ENCODE peak calls at places on chromosomes 4 and X, in four cellular contexts. J, Q, R and B are unnamed samples.

GRCh38 chrX:15849555-15849954 is 5.1 kb downstream of the AP1S2 start:
- DNase-seq in J (no peak), Q (no peak), R (no peak), B (no peak)

GRCh38 chr4:109739547-109739946 is 9.7 kb upstream of the PLA2G12A start:
- DNase-seq in J (no peak), Q (no peak), R (no peak), B (no peak)

GRCh38 chr4:76950846-76951321 is 1.3 kb downstream of the SEPTIN11 start:
- DNase-seq in J (no peak), Q (no peak), R (no peak), B (peak; percentile 18)

GRCh38 chrX:78024349-78025108 is 55.1 kb upstream of the PGAM4 start:
- DNase-seq in J (no peak), Q (no peak), R (no peak), B (peak; percentile 53)

GRCh38 chrX:107505223-107505622 is 55.8 kb downstream of the FRMPD3 start:
- DNase-seq in J (no peak), Q (no peak), R (no peak), B (no peak)

GRCh38 chr4:127632420-127633403 is at the start of gene INTU:
- DNase-seq in J (peak; percentile 86), Q (no peak), R (peak; percentile 97), B (peak; percentile 45)

GRCh38 chr4:36638273-36638811 is 356.9 kb downstream of the DTHD1 start:
- DNase-seq in J (no peak), Q (no peak), R (no peak), B (no peak)

GRCh38 chr4:160202802-160203201 is 1099.9 kb downstream of the RAPGEF2 start:
- DNase-seq in J (no peak), Q (no peak), R (no peak), B (no peak)

GRCh38 chr4:106495498-106495897 is 126.9 kb upstream of the GIMD1 start:
- DNase-seq in J (peak; percentile 73), Q (no peak), R (no peak), B (no peak)

GRCh38 chr4:168028568-168028967 is 63.8 kb upstream of the ANXA10 start:
- DNase-seq in J (no peak), Q (no peak), R (no peak), B (no peak)
- TF ChIP-seq CTCF in J (peak; percentile 6), Q (no peak), R (no peak), B (no peak)

GRCh38 chrX:48600226-48600625 is 2.9 kb downstream of the WDR13 start:
- DNase-seq in J (no peak), Q (no peak), R (no peak), B (no peak)
- TF ChIP-seq CTCF in J (no peak), Q (no peak), R (no peak), B (no peak)

DNA sequence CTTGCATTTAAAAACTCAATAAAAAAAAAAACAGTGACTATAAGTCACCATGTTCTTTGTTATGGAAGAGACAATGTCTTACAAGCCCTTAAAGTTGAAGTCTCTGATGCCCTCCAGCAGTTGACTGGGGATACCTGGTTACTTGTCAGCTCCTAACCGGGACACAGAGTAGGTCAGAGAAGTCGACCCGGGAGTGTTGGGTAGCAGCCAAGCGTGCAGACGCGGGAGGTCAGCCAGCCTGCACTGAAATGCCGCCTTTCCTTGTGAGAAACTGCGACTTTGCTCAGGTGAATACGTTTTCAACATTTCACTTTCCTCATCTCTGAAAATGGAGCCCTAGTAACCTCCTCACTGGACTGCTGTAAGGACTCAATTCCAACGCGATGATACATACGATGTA is 81.8 kb downstream of the F11 start:
- DNase-seq in J (no peak), Q (no peak), R (no peak), B (no peak)
- TF ChIP-seq CTCF in J (no peak), Q (no peak), R (no peak), B (no peak)

GRCh38 chr4:102809190-102809589 is 18.2 kb downstream of the UBE2D3 start:
- DNase-seq in J (no peak), Q (no peak), R (no peak), B (no peak)
- TF ChIP-seq CTCF in J (no peak), Q (no peak), R (no peak), B (no peak)

GRCh38 chrX:7638053-7638452 is 204.9 kb upstream of the VCX start:
- DNase-seq in J (no peak), Q (no peak), R (no peak), B (no peak)
- TF ChIP-seq CTCF in J (no peak), Q (no peak), R (no peak), B (no peak)

DNA sequence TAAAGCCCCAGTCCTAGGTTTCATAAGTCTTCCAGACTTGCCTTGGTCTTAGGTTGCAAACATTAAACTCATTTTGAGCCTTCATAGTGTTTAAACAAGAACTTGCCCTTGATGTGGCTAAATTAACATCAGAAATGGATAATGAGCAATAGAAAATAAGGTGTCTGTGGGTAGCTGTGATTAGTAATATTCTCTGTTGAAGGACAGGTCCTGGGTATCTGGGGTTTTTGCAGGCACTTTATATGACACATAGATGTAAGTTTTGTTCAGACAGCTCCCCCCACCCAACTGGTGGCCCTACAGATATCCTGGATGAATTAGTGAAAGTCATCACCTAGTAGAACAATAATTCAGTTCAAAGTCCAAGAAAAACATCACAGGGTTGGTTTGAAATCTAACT is 272.5 kb downstream of the PTTG2 start:
- DNase-seq in J (no peak), Q (no peak), R (no peak), B (no peak)
- TF ChIP-seq CTCF in J (no peak), Q (no peak), R (no peak), B (no peak)